ENCODE peak calls at places on chromosome 17, in six cellular contexts. K is left ventricle myocardium inferior, J is heart right ventricle, N is endothelial cell of umbilical vein, Z is dorsolateral prefrontal cortex, H is neural progenitor cell. V is an unnamed sample.

GRCh38 chr17:56672195-56672594 is 78.7 kb downstream of the NOG start:
- DNase-seq in Z (no peak), K (no peak), J (no peak), N (no peak), H (no peak), V (no peak)

GRCh38 chr17:18958611-18959010 is 6.6 kb downstream of the SLC5A10 start:
- DNase-seq in K (no peak), J (no peak), N (no peak), Z (no peak), H (no peak), V (no peak)

GRCh38 chr17:36879599-36880255 is 57.5 kb upstream of the LHX1 start:
- DNase-seq in K (no peak), J (no peak), Z (no peak), H (peak), N (no peak), V (no peak)

GRCh38 chr17:83041305-83041704 is 38.1 kb upstream of the METRNL start:
- DNase-seq in K (no peak), Z (no peak), J (no peak), N (no peak), H (no peak), V (no peak)

GRCh38 chr17:4986403-4986802 is 1.1 kb downstream of the CAMTA2 start:
- DNase-seq in H (no peak), K (no peak), N (peak), Z (no peak), J (no peak), V (no peak)

GRCh38 chr17:8384801-8385335 is 1.9 kb upstream of the RPL26 start:
- DNase-seq in N (peak), K (no peak), Z (no peak), H (peak), J (no peak), V (no peak)

GRCh38 chr17:72370819-72371218 is 250.0 kb downstream of the SOX9 start:
- DNase-seq in H (no peak), N (no peak), K (no peak), Z (no peak), J (no peak), V (no peak)

GRCh38 chr17:62631936-62632924 is 4.8 kb downstream of the MRC2 start:
- DNase-seq in K (no peak), N (no peak), Z (no peak), H (no peak), J (no peak), V (no peak)

GRCh38 chr17:50603340-50603739 is 31.3 kb upstream of the ABCC3 start:
- DNase-seq in Z (no peak), K (no peak), H (peak), J (no peak), N (no peak), V (no peak)

GRCh38 chr17:9279911-9280310 is 258.6 kb downstream of the NTN1 start:
- DNase-seq in J (no peak), Z (no peak), N (no peak), H (no peak), K (no peak), V (no peak)

GRCh38 chr17:81712468-81713003 is 452 bp downstream of the SLC25A10 start:
- DNase-seq in Z (no peak), N (no peak), K (no peak), H (peak), J (peak), V (no peak)

GRCh38 chr17:27540300-27541105 is 84.3 kb downstream of the KSR1 start:
- DNase-seq in N (no peak), K (peak), J (peak), Z (peak), H (no peak), V (peak)

GRCh38 chr17:37614391-37614790 is 5.2 kb upstream of the SYNRG start:
- DNase-seq in H (no peak), J (no peak), Z (no peak), K (no peak), N (no peak), V (no peak)

GRCh38 chr17:19016297-19016696 is 11.7 kb upstream of the FAM83G start:
- DNase-seq in Z (no peak), H (no peak), K (no peak), N (no peak), J (no peak), V (no peak)

GRCh38 chr17:58136669-58137279 is 11.4 kb upstream of the OR4D1 start:
- DNase-seq in H (peak), Z (no peak), K (no peak), N (no peak), J (no peak), V (no peak)
- TF ChIP-seq CTCF in H (peak), Z (no peak), K (peak), N (peak), J (no peak), V (no peak)

GRCh38 chr17:79212150-79213087 is 137.8 kb downstream of the ENGASE start:
- DNase-seq in K (no peak), N (no peak), H (peak), Z (no peak), J (no peak), V (no peak)
- H3K4me3 ChIP-seq in K (no peak), N (no peak), H (no peak), Z (no peak), J (no peak), V (no peak)

GRCh38 chr17:40033339-40033738 is 18.1 kb downstream of the CSF3 start:
- DNase-seq in N (no peak), J (no peak), K (no peak), H (no peak), Z (no peak), V (no peak)

GRCh38 chr17:40031706-40032105 is 16.5 kb downstream of the CSF3 start:
- DNase-seq in N (no peak), K (no peak), J (no peak), Z (no peak), H (no peak), V (no peak)

GRCh38 chr17:40034426-40035161 is 19.4 kb downstream of the CSF3 start:
- DNase-seq in N (no peak), Z (no peak), J (no peak), K (no peak), H (no peak), V (no peak)

GRCh38 chr17:40032322-40033320 is 17.4 kb downstream of the CSF3 start:
- DNase-seq in H (no peak), K (peak), J (peak), Z (no peak), N (no peak), V (no peak)

DNA sequence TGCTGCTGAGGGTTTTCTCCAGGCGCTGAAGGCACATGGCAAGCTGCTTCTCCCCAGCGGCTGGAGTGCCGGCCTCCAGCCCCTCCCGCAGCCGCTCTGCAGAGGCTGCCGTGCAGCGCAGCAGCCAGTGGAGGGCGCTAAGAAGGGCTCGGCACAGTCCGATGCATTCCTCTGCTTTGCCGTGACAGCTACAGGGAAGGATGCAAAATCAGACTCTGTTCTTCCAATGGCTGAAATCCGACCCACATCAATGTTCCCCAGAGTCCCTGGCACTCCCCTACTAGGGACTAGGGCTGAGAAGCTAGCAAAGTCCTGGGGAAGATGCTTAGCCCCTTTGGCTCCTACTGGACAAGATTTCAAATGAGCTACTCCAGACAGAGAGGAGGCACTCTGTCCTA is 19.0 kb downstream of the MED24 start:
- DNase-seq in Z (peak), N (peak), H (peak), J (no peak), K (no peak), V (no peak)
- TF ChIP-seq CTCF in Z (peak), N (peak), H (peak), J (peak), K (peak), V (peak)

GRCh38 chr17:78818152-78818846 is 22.3 kb downstream of the USP36 start:
- DNase-seq in N (no peak), Z (no peak), H (no peak), J (no peak), K (no peak), V (no peak)
- H3K4me3 ChIP-seq in N (no peak), Z (no peak), H (no peak), J (no peak), K (no peak), V (no peak)

GRCh38 chr17:30299000-30299399 is 7.3 kb upstream of the BLMH start:
- DNase-seq in K (no peak), J (no peak), N (peak), H (no peak), Z (no peak), V (no peak)
- TF ChIP-seq CTCF in K (no peak), J (no peak), N (peak), H (peak), Z (peak), V (no peak)

GRCh38 chr17:34581446-34582184 is 2.2 kb downstream of the TMEM132E start:
- DNase-seq in H (peak), K (no peak), Z (peak), N (no peak), J (no peak), V (no peak)
- H3K4me3 ChIP-seq in H (peak), K (peak), Z (peak), N (no peak), J (peak), V (peak)

DNA sequence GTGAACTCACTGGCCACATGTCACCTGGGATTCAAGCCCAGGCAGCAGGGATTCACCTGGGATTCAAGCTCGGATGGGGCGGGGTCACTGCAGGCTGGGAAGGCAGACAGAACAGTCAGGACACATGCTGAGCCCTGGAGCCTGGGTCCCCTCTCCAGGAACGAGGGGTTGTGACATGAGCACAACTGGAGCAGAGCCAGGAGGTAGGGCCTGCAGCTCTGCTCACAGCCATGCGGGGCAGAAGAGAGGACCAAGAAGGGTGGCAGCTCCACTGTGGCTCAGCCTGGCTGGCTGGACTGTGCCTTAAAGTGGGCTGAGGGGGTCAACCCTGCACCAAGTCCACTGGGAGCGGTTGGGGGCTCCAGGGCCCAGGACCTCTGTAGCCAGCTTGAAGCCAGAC is 150.1 kb downstream of the RAB11FIP4 start:
- DNase-seq in K (no peak), N (no peak), Z (no peak), J (no peak), H (no peak), V (no peak)
- TF ChIP-seq CTCF in K (no peak), N (no peak), Z (no peak), J (no peak), H (no peak), V (no peak)

GRCh38 chr17:17042851-17043667 is 802 bp downstream of the MPRIP start:
- DNase-seq in K (no peak), Z (peak), H (peak), N (peak), J (no peak), V (no peak)

GRCh38 chr17:17042381-17042736 is at the start of gene MPRIP:
- DNase-seq in Z (no peak), K (no peak), J (no peak), N (no peak), H (no peak), V (no peak)

GRCh38 chr17:17039911-17040310 is 2.3 kb upstream of the MPRIP start:
- DNase-seq in J (no peak), K (no peak), Z (peak), H (no peak), N (no peak), V (no peak)

GRCh38 chr17:17041571-17042380 is 481 bp upstream of the MPRIP start:
- DNase-seq in K (peak), H (peak), J (peak), Z (peak), N (peak), V (peak)

DNA sequence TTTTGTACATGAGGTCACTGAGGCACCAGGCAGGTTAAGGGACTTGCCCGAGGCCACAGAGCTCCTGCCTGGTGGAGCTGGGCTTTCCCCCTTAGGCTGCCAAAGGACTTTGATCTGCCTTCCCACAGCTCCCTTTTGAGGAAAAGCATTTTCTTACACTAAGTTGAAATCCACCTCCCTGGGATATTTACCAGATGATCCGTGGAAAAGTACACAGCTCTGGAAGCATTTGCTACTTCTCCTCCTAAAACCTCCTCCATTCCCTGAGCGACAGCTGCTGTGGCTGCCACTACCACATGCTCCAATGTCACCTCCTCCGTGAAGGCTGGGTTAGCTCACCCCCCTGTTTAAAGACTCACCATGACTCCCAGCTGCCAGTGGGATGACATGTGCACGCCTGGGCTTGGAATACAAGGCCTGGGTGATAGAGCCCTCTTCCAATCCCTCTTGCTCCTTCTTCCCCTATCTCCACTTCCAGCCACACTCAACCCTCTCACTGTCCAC is 1.2 kb upstream of the MPRIP start:
- DNase-seq in H (no peak), Z (peak), K (no peak), N (no peak), J (no peak), V (peak)
- H3K4me3 ChIP-seq in H (peak), Z (peak), K (no peak), N (no peak), J (no peak), V (no peak)

GRCh38 chr17:29625037-29625750 is 2.5 kb upstream of the CORO6 start:
- DNase-seq in K (no peak), J (no peak), Z (peak), N (no peak), H (peak), V (no peak)
- TF ChIP-seq CTCF in K (no peak), J (no peak), Z (peak), N (no peak), H (no peak), V (no peak)

GRCh38 chr17:7260601-7261376 is 1.5 kb downstream of the CLDN7 start:
- DNase-seq in H (peak), K (no peak), Z (no peak), J (no peak), N (no peak), V (no peak)

GRCh38 chr17:7261377-7262191 is 694 bp downstream of the CLDN7 start:
- DNase-seq in N (no peak), Z (no peak), K (no peak), H (no peak), J (no peak), V (no peak)

GRCh38 chr17:7258731-7259554 is 3.3 kb downstream of the CLDN7 start:
- DNase-seq in J (no peak), N (no peak), H (no peak), Z (no peak), K (no peak), V (no peak)

GRCh38 chr17:7259555-7259889 is 2.8 kb downstream of the CLDN7 start:
- DNase-seq in N (no peak), J (no peak), H (no peak), K (no peak), Z (no peak), V (no peak)

DNA sequence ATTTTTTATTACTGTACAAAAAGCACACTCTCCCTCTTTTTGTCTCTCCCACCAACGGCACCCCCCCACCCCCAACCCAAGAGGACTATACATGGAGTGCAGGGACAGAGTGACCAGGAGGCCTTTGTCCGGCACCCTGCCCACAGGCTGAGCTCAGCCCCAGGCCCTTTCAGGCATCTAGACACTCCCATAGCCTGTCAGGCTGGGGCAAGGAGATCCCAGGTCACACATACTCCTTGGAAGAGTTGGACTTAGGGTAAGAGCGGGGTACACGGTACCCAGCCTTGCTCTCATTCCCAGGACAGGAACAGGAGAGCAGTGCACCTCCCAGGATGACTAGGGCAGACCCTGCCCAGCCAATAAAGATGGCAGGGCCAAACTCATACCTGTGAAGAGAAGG is 2.1 kb downstream of the CLDN7 start:
- DNase-seq in K (no peak), H (no peak), J (no peak), N (no peak), Z (no peak), V (no peak)
- H3K4me3 ChIP-seq in K (no peak), H (no peak), J (no peak), N (no peak), Z (no peak), V (no peak)